ENCODE peak calls at places on chromosome X, in seven cellular contexts. W is tibial artery, S is AG04450, N is cardiac fibroblast, L is cardiac muscle cell, G is DND-41, O is tibial nerve. B is an unnamed sample.
A peak's percentile ranks its signal among the peaks of the same experiment; 100 is the strongest.

GRCh38 chrX:413322-414201 is 26.9 kb upstream of the PPP2R3B start:
- DNase-seq in N (peak; percentile 27), W (no peak), S (no peak), O (no peak), L (peak; percentile 69), G (no peak), B (no peak)

GRCh38 chrX:45760187-45760742 is 559.6 kb upstream of the DIPK2B start:
- DNase-seq in S (no peak), O (no peak), W (no peak), L (no peak), G (no peak), N (peak; percentile 21), B (no peak)

GRCh38 chrX:133523526-133523925 is 108.2 kb upstream of the GPC4 start:
- DNase-seq in W (no peak), S (no peak), L (no peak), G (no peak), N (no peak), O (no peak), B (no peak)

GRCh38 chrX:151981129-151981528 is 6.7 kb upstream of the GABRE start:
- DNase-seq in N (peak; percentile 77), S (no peak), O (no peak), G (no peak), L (no peak), W (no peak), B (peak; percentile 53)

GRCh38 chrX:13419276-13419675 is 99.4 kb upstream of the ATXN3L start:
- DNase-seq in W (no peak), S (no peak), N (no peak), G (no peak), O (no peak), L (no peak), B (no peak)

GRCh38 chrX:53072418-53073114 is 9.6 kb upstream of the TSPYL2 start:
- DNase-seq in O (no peak), G (no peak), W (no peak), S (no peak), N (no peak), L (no peak), B (no peak)

GRCh38 chrX:153598541-153599191 is at the start of gene CCNQ:
- DNase-seq in G (peak; percentile 25), L (peak; percentile 51), S (no peak), W (no peak), O (no peak), N (peak; percentile 34), B (peak; percentile 59)

GRCh38 chrX:129876734-129877395 is 29.1 kb upstream of the UTP14A start:
- DNase-seq in S (no peak), L (no peak), W (no peak), N (peak; percentile 68), G (no peak), O (no peak), B (peak; percentile 57)

GRCh38 chrX:109845996-109846395 is 112.9 kb upstream of the ACSL4 start:
- DNase-seq in N (no peak), S (no peak), W (no peak), G (no peak), L (no peak), O (no peak), B (no peak)
- H3K4me3 ChIP-seq in N (no peak overlapping the region), S (no peak overlapping the region), W (no peak overlapping the region), G (no peak overlapping the region), L (no peak overlapping the region), O (no peak overlapping the region), B (no peak overlapping the region)

DNA sequence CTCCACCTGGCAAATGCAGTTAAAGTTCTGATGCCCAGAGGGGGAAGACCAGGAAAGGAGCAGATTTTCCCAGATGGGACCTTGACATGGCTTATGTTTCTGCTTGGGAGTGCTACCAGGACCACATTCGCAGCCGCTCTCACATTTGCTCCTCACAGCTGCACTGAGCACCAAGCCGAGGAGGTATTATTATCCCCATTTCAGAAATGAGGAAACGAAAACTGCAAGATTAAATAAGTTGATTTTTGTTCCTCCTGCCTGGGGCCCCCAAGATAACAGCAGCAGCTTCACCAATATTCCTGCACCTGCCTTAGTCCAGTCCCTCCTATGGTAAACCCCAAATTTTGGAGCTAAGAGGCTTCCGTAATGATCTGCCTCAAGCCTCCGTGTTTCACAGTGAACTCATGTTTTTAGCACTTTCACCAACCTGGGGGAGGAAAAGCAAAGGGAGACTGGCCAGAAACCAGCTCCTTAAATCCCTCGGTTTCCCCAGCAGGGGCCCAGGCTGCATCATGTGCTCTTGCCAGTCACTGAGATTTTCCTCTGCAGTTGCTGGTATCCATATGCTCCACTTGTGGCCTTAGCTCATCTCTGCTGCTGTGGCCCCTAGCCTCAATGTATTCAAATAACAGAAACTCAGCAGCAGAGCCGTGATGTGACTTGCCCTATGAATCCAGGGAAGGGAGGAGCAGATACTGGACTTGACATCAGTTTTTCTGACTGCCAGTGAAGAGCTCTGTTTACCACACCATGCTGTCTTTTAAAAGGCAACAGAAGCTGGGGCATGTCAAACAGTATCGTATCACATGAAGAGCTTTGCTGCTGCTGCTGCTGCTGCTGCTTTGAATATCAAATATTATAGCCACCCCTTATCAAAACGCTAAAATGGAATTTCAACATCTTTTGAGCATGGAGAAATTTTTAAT is 95.5 kb upstream of the KLHL13 start:
- DNase-seq in O (no peak), L (no peak), N (no peak), G (no peak), S (no peak), W (no peak), B (no peak)
- H3K4me3 ChIP-seq in O (no peak overlapping the region), L (no peak overlapping the region), N (no peak overlapping the region), G (no peak overlapping the region), S (no peak overlapping the region), W (no peak overlapping the region), B (no peak overlapping the region)

DNA sequence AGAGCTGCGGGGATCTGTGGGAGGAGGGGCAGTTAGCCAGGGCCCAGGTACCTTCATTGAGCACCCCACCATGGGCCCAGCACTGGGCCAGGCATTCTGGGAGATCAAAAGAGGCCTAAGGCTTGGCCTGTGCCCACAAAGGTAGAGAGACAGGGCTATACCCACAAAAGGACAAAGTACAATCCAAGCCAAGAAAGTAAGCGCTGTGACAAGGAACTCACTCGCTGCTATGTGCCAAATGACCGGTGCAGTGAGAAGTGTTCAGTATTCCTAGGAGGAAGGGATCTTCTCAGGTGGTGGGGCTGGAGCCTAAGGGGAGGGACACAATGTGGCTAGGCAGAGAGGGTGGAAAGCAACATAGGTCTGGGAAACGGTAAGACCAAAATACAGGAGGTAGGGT is 8.8 kb upstream of the FRMPD3 start:
- DNase-seq in S (no peak), O (no peak), L (no peak), W (no peak), G (no peak), N (no peak), B (no peak)
- H3K4me3 ChIP-seq in S (no peak overlapping the region), O (no peak overlapping the region), L (no peak overlapping the region), W (no peak overlapping the region), G (no peak overlapping the region), N (no peak overlapping the region), B (no peak overlapping the region)

DNA sequence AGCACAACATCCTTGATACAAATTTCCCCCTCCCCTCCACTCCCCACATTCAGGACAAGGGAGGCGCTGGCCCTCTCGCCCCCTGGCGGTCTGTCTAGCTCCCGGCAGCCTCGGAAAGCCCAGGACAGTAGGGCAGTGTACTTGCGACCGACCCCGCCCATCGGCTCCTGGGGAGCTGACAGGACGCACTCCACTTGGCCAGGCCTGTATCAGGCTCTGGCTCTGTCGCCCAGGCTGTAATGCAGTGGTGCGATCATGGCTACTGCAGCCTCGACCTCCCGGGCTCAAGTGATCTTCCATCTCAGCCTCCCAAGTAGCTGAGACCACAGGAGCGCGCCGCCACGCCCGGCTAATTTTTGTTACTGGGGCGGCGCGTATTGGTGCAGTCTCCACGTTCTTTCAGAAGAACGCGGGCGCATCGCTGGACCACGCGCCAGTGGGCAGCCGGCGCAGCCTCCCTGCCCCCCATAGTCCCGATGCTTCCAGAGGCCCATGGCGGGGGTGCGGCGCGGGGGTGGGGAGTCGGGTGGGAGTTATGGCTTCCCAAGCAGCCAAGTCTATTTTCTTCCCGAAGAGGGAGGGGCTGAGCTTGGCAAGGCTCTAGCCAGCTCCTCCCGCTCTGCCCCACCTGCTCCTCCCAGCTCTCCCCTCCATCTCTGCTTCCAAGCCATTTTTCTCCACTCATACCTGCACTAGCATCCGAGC is 7.8 kb upstream of the AKAP14 start:
- DNase-seq in W (no peak), L (peak; percentile 65), O (peak; percentile 20), S (no peak), N (peak; percentile 56), G (no peak), B (peak; percentile 66)
- H3K4me3 ChIP-seq in W (no peak overlapping the region), L (peak overlapping the region; percentile 35), O (no peak overlapping the region), S (peak overlapping the region; percentile 31), N (peak overlapping the region; percentile 33), G (no peak overlapping the region), B (peak overlapping the region; percentile 12)